ENCODE peak calls at places on chromosomes 12 and 14, in five cellular contexts. C is neuronal stem cell, G is H1, I is mesenchymal stem cell, Z is H9. A is an unnamed sample.

GRCh38 chr12:44544018-44544417 is 332.1 kb downstream of the NELL2 start:
- DNase-seq in C (no peak), G (no peak), I (no peak), Z (no peak), A (no peak)

GRCh38 chr12:42332301-42332894 is 6.4 kb downstream of the PPHLN1 start:
- DNase-seq in C (no peak), G (no peak), I (peak; percentile 61), Z (no peak), A (peak; percentile 12)

GRCh38 chr14:50092006-50092555 is 24.3 kb downstream of the VCPKMT start:
- DNase-seq in C (no peak), G (no peak), I (no peak), Z (no peak), A (no peak)

GRCh38 chr14:23094666-23095195 is at the start of gene ACIN1:
- DNase-seq in C (peak; percentile 89), G (peak; percentile 100), I (peak; percentile 93), Z (no peak), A (peak; percentile 97)

GRCh38 chr12:5166976-5167375 is 123.3 kb downstream of the KCNA5 start:
- DNase-seq in C (no peak), G (no peak), I (peak; percentile 39), Z (no peak), A (peak; percentile 13)

GRCh38 chr14:67285876-67286452 is 44.7 kb downstream of the PALS1 start:
- DNase-seq in C (no peak), G (no peak), I (peak; percentile 57), Z (no peak), A (peak; percentile 51)

GRCh38 chr14:74569387-74569786 is 42.6 kb downstream of the LTBP2 start:
- DNase-seq in C (no peak), G (no peak), I (no peak), Z (no peak), A (no peak)

GRCh38 chr14:89613260-89614008 is 196.4 kb upstream of the FOXN3 start:
- DNase-seq in C (no peak), G (no peak), I (no peak), Z (no peak), A (no peak)

GRCh38 chr12:75662501-75663159 is 151.2 kb upstream of the KRR1 start:
- DNase-seq in C (no peak), G (no peak), I (peak; percentile 16), Z (no peak), A (no peak)
- H3K4ac ChIP-seq in C (no peak overlapping the region), G (no peak overlapping the region), I (no peak overlapping the region), Z (no peak overlapping the region), A (no peak overlapping the region)

GRCh38 chr14:36988989-36989388 is 183.4 kb downstream of the SLC25A21 start:
- DNase-seq in C (no peak), G (no peak), I (no peak), Z (no peak), A (no peak)

GRCh38 chr14:36981832-36982528 is 190.4 kb downstream of the SLC25A21 start:
- DNase-seq in C (no peak), G (no peak), I (no peak), Z (no peak), A (no peak)

GRCh38 chr14:36988568-36988967 is 183.8 kb downstream of the SLC25A21 start:
- DNase-seq in C (no peak), G (no peak), I (peak; percentile 28), Z (no peak), A (no peak)

GRCh38 chr14:36986407-36986806 is 186.0 kb downstream of the SLC25A21 start:
- DNase-seq in C (no peak), G (no peak), I (no peak), Z (no peak), A (peak; percentile 26)
- H3K4ac ChIP-seq in C (no peak overlapping the region), G (no peak overlapping the region), I (no peak overlapping the region), Z (no peak overlapping the region), A (no peak overlapping the region)

GRCh38 chr12:114411081-114411836 is 5.3 kb upstream of the TBX5 start:
- DNase-seq in C (no peak), G (no peak), I (no peak), Z (no peak), A (peak; percentile 5)
- H3K4ac ChIP-seq in C (no peak overlapping the region), G (no peak overlapping the region), I (no peak overlapping the region), Z (no peak overlapping the region), A (no peak overlapping the region)

GRCh38 chr14:91146661-91147060 is 32.8 kb downstream of the DGLUCY start:
- DNase-seq in C (no peak), G (no peak), I (no peak), Z (no peak), A (no peak)

GRCh38 chr14:91143862-91144261 is 30.0 kb downstream of the DGLUCY start:
- DNase-seq in C (no peak), G (no peak), I (no peak), Z (no peak), A (no peak)

GRCh38 chr14:91142214-91142668 is 28.4 kb downstream of the DGLUCY start:
- DNase-seq in C (no peak), G (no peak), I (no peak), Z (no peak), A (no peak)

GRCh38 chr14:91144425-91145145 is 30.7 kb downstream of the DGLUCY start:
- DNase-seq in C (no peak), G (no peak), I (peak; percentile 17), Z (no peak), A (no peak)

DNA sequence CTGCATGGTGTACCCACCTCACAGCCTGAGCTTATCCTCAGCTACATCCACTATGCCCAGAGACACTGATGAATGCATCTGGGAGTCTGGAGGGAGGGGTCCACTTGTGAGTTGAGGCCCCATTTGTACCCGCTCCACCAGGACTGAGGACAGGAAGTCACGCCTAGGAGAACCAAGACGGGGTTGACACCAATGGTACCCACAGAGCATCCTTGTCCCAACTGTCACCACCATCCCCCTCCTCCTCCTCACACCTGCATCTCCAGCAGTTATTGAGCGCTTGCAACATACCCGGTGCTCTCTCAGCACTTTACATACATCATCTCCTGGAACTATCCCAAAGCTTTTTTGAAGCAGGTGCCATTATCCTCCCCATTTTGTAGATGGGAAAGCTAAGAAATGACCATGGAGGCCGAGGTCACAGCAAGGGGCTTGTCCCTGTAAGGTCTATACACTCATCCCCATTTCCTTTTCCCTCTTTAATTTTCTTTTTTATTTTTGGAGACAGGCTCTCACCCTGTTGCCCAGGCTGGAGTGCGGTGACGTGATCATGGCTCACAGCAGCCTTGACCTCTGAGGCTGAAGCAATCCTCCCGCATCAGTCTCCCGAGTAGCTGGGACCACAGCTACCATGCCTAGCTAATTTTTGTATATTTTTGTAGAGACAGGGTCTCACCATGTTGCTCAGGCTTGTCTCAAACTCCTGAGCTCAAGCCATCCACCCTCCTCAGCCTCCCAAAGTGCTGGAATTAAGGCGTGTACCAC is 31.7 kb downstream of the DGLUCY start:
- DNase-seq in C (no peak), G (no peak), I (no peak), Z (no peak), A (no peak)
- H3K4ac ChIP-seq in C (no peak overlapping the region), G (no peak overlapping the region), I (no peak overlapping the region), Z (no peak overlapping the region), A (no peak overlapping the region)

DNA sequence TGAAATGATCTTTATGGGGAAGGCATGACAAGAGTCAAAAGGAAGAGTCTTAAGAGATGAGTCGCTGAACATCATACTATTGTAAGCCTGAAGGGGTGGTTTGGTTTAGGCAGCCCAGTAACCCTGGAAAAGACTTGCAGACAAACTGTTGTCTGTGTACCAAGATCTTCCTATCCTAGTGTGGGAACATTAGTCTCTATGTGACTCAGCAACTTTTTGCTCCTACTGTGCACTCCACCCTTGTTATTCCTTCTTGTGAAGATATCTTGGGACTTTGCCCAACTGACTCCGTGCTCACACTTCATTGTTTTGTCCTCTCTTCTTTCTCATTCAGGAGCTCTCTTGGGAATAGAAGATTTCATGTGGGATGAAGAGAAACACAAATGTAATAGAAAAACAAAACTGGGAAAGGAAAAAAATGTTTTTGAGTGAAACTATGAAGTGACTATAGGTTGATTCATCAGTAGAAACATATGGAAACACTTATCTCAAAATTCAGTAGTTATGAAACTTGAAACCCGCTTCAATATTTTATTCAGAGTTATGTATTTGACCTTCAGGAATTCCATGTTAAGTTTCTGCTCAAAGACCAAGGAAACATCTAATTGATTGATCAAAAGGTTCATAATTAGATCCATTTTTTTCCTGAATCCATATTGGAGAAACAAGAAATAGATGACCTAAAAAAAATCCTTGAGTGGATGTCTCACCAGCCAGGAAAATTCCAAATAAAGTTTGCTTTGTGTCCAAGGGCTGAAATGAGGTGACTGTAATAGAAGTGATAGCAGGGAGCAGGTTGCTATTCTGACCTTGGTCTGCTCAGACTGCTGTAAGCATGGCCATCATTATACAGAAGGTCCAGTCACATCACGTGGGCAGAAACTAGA is 67.2 kb downstream of the BTG1 start:
- DNase-seq in C (no peak), G (no peak), I (peak; percentile 88), Z (no peak), A (peak; percentile 10)
- H3K4ac ChIP-seq in C (no peak overlapping the region), G (no peak overlapping the region), I (no peak overlapping the region), Z (no peak overlapping the region), A (no peak overlapping the region)

DNA sequence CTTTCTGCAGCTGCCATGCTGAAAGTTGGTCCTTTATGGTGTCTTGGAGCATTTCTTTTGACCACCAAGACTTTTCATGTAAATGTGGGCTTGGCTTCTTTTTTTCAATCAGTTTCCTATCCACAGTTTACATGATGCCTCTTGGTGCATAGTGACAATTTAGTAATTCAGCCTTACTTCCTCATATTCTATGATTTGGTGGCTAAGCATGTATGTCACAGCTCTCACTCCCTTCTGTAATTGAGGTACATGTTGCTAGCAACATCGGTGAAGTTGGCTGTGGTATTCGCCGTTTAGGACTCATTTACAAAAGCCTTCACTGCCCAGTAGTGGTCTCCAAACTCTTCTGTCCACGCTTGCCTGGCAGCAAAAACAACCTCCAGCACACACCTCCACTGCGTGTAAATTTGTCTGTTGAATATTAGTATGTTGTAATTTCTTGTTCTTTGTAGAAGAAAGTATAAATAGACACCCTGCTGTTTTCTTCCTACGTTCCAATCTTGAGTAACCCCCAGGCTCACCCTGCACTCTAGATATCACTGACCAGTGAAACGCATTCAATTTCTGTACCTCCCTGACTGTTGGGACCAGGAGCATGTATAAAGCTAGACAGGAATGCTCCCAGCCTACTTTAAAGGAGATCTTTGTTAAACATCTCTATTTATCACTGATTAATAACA is 90.3 kb downstream of the PPP2R5C start:
- DNase-seq in C (no peak), G (no peak), I (no peak), Z (no peak), A (no peak)
- H3K4ac ChIP-seq in C (no peak overlapping the region), G (no peak overlapping the region), I (no peak overlapping the region), Z (no peak overlapping the region), A (no peak overlapping the region)

A was measured in mesendoderm.